ENCODE peak calls at places on chromosomes 11 and 22, in six cellular contexts. N is MM.1S, S is heart left ventricle, X is lung, D is IMR-90, K is BJ. U is an unnamed sample.

GRCh38 chr11:17580271-17580670 is 33.2 kb downstream of the OTOG start:
- DNase-seq in N (no peak), S (no peak), X (no peak), D (no peak), K (no peak), U (no peak)

GRCh38 chr11:819943-820649 is 1.4 kb downstream of the PNPLA2 start:
- DNase-seq in N (peak; percentile 98), S (peak; percentile 94), X (peak; percentile 93), D (peak; percentile 59), K (no peak), U (no peak)

GRCh38 chr22:48353116-48353947 is 1474.3 kb downstream of the BRD1 start:
- DNase-seq in N (no peak), S (no peak), X (no peak), D (no peak), K (no peak), U (no peak)

GRCh38 chr11:28757725-28758515 is 649.7 kb downstream of the METTL15 start:
- DNase-seq in N (no peak), S (no peak), X (no peak), D (peak; percentile 94), K (peak; percentile 66), U (no peak)

GRCh38 chr11:56817661-56818060 is 69.2 kb upstream of the OR9G4 start:
- DNase-seq in N (no peak), S (no peak), X (no peak), D (no peak), K (no peak), U (no peak)

GRCh38 chr11:92311616-92312449 is 87.2 kb downstream of the FAT3 start:
- DNase-seq in N (no peak), S (no peak), X (no peak), D (peak; percentile 19), K (no peak), U (no peak)

GRCh38 chr22:47309946-47310345 is 547.5 kb downstream of the TBC1D22A start:
- DNase-seq in N (no peak), S (no peak), X (no peak), D (no peak), K (no peak), U (no peak)

GRCh38 chr11:9201372-9202162 is 63.6 kb downstream of the DENND5A start:
- DNase-seq in N (no peak), S (no peak), X (no peak), D (no peak), K (no peak), U (no peak)

GRCh38 chr11:128448487-128448886 is 138.9 kb downstream of the ETS1 start:
- DNase-seq in N (no peak), S (no peak), X (no peak), D (peak; percentile 87), K (no peak), U (no peak)

GRCh38 chr11:82972103-82972502 is 70.6 kb downstream of the DDIAS start:
- DNase-seq in N (no peak), S (no peak), X (no peak), D (no peak), K (no peak), U (no peak)

GRCh38 chr22:25849514-25849913 is 107.5 kb downstream of the MYO18B start:
- DNase-seq in N (no peak), S (no peak), X (no peak), D (no peak), K (no peak), U (no peak)

GRCh38 chr11:727281-727701 is 20.0 kb upstream of the TALDO1 start:
- DNase-seq in N (no peak), S (no peak), X (no peak), D (no peak), K (no peak), U (no peak)

GRCh38 chr11:83895516-83895915 is 609.3 kb upstream of the CCDC90B start:
- DNase-seq in N (no peak), S (no peak), X (no peak), D (no peak), K (no peak), U (no peak)

GRCh38 chr11:75597636-75598035 is 35.6 kb downstream of the SERPINH1 start:
- DNase-seq in N (peak; percentile 18), S (no peak), X (no peak), D (no peak), K (no peak), U (no peak)

GRCh38 chr11:107770546-107770945 is 58.7 kb upstream of the SLN start:
- DNase-seq in N (peak; percentile 12), S (no peak), X (no peak), D (peak; percentile 19), K (peak; percentile 16), U (no peak)

GRCh38 chr11:91261513-91261912 is 963.1 kb upstream of the FAT3 start:
- DNase-seq in N (no peak), S (no peak), X (no peak), D (no peak), K (no peak), U (no peak)

GRCh38 chr11:71495286-71496090 is 31.6 kb upstream of the KRTAP5-7 start:
- DNase-seq in N (no peak), S (no peak), X (no peak), D (no peak), K (no peak), U (no peak)

GRCh38 chr11:83063073-83063754 is 8.5 kb downstream of the RAB30 start:
- DNase-seq in N (peak; percentile 78), S (no peak), X (no peak), D (peak; percentile 33), K (no peak), U (no peak)

GRCh38 chr11:118673361-118674093 is 5.9 kb downstream of the TREH start:
- DNase-seq in N (no peak), S (no peak), X (no peak), D (no peak), K (no peak), U (no peak)

GRCh38 chr22:30871391-30872281 is 96.9 kb downstream of the MORC2 start:
- DNase-seq in N (no peak), S (peak; percentile 14), X (no peak), D (no peak), K (no peak), U (no peak)

DNA sequence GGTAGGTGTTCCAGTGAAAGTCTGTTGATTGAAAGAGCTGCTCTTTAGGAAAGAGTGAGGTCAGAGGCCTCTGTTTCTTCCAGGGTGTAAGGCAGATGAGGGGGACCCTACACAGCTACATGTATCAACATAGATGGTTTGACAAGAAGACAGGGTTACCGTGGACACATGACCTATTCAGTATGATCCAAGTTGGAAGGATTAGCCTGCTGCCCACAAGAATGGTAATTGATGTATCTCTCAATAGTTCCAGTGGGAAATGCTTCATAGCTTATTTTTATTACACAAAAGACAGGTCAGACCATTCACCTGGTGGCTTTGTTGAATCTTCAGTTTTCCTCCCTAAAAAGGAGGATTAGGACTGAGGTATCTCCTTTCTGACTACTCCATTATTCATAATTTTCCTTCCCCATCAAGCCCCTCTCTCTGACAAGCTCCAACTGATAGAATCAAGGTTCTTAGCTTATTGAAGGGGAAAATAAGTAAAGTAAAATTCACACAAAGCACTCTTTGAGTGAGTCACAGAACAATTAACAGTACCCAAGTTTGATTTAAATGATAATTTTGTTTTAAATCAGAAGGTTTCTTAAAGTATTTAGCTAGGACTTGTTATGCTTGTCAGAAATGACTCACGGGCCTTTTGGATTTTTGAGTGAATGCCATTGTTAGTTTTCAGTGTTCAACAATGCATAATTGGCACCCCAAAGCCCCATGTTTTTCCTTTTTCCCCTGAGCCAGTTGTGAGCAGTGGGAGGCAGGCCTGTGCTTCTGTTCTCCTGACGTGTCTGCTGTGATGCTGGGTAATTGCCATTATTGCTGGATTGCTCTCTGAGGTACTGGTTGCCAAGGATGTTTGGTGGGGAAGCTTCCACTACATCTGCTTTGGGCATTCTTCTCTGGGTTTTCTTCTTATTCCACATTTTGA is 373.2 kb downstream of the DDX10 start:
- DNase-seq in N (no peak), S (no peak), X (no peak), D (peak; percentile 61), K (peak; percentile 27), U (peak; percentile 37)
- TF ChIP-seq CTCF in N (no peak), S (no peak), X (no peak), D (no peak), K (no peak), U (no peak)

GRCh38 chr11:44631831-44632230 is 66.4 kb downstream of the CD82 start:
- DNase-seq in N (no peak), S (no peak), X (peak; percentile 26), D (no peak), K (no peak), U (no peak)

GRCh38 chr11:44633641-44634040 is 68.2 kb downstream of the CD82 start:
- DNase-seq in N (no peak), S (no peak), X (peak; percentile 25), D (no peak), K (no peak), U (no peak)

GRCh38 chr11:44634401-44635281 is 69.2 kb downstream of the CD82 start:
- DNase-seq in N (no peak), S (peak; percentile 86), X (peak; percentile 53), D (peak; percentile 79), K (no peak), U (peak; percentile 11)

GRCh38 chr11:44630511-44631210 is 65.2 kb downstream of the CD82 start:
- DNase-seq in N (no peak), S (no peak), X (peak; percentile 22), D (no peak), K (no peak), U (no peak)

GRCh38 chr11:44632466-44633123 is 67.1 kb downstream of the CD82 start:
- DNase-seq in N (no peak), S (no peak), X (peak; percentile 29), D (no peak), K (no peak), U (no peak)
- TF ChIP-seq CTCF in N (peak; percentile 29), S (peak; percentile 32), X (no peak), D (peak; percentile 41), K (peak; percentile 23), U (peak; percentile 17)

GRCh38 chr11:60701509-60701818 is 2.1 kb downstream of the MS4A8 start:
- DNase-seq in N (no peak), S (no peak), X (no peak), D (no peak), K (no peak), U (no peak)

GRCh38 chr11:60705895-60706294 is 6.5 kb downstream of the MS4A8 start:
- DNase-seq in N (no peak), S (no peak), X (no peak), D (no peak), K (no peak), U (no peak)

GRCh38 chr11:60699282-60699681 is at the start of gene MS4A8:
- DNase-seq in N (no peak), S (no peak), X (no peak), D (no peak), K (no peak), U (no peak)

GRCh38 chr11:60703374-60703773 is 4.0 kb downstream of the MS4A8 start:
- DNase-seq in N (no peak), S (no peak), X (no peak), D (no peak), K (no peak), U (no peak)

GRCh38 chr11:60700689-60701508 is 1.5 kb downstream of the MS4A8 start:
- DNase-seq in N (peak; percentile 10), S (no peak), X (peak; percentile 37), D (no peak), K (no peak), U (no peak)
- TF ChIP-seq CTCF in N (peak; percentile 36), S (no peak), X (no peak), D (no peak), K (peak; percentile 10), U (no peak)

DNA sequence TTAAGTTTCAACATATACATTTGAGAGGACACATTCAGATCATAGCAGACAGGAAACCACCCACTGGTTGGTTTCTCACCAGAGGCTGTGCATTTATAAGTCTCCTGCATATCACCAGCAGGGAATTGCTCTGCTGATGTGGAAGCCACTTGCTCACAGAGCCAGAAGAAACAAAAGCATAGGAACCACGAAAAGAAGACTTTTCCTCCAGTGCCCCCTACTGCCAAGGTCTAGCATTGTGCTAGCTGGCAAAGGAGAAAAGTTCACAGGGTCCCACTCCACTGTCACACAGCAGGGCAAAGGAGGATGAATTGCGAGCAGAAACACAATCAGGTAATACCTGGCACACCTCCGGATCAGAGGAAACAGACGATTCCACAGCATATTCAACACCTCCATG is 28.9 kb upstream of the ISX start:
- DNase-seq in N (peak; percentile 13), S (no peak), X (no peak), D (no peak), K (no peak), U (no peak)
- TF ChIP-seq CTCF in N (peak; percentile 44), S (no peak), X (no peak), D (no peak), K (peak; percentile 21), U (no peak)